ENCODE peak calls at places on chromosomes 13 and 19, in seven cellular contexts. T is GM19239; W is heart left ventricle; P is NCI-H1105; K is GM18507; V is stimulated activated CD4-positive, alpha-beta T cell treated with anti-CD3 and anti-CD28 coated beads, Interleukin-1b, Interleukin-23, amount 100 ng/mL, for 1 hour; I is aorta. Y is an unnamed sample.

GRCh38 chr19:6773323-6773931 is 919 bp downstream of the VAV1 start:
- DNase-seq in I (peak), T (peak), P (no peak), V (no peak), K (no peak), W (peak), Y (no peak)

GRCh38 chr19:4534836-4535658 is at the start of gene PLIN5:
- DNase-seq in W (peak), K (peak), P (peak), V (no peak), I (peak), T (peak), Y (no peak)

GRCh38 chr19:10516064-10516385 is 1.2 kb downstream of the S1PR5 start:
- DNase-seq in W (no peak), V (no peak), T (no peak), P (no peak), K (no peak), I (no peak), Y (no peak)

GRCh38 chr13:75715598-75716523 is 79.7 kb downstream of the LMO7 start:
- DNase-seq in I (no peak), W (no peak), V (no peak), K (no peak), P (no peak), T (no peak), Y (no peak)

GRCh38 chr19:53991224-53992113 is at the start of gene CACNG6:
- DNase-seq in K (no peak), V (no peak), P (peak), I (no peak), W (no peak), T (no peak), Y (no peak)

GRCh38 chr19:51203941-51204720 is 20.7 kb upstream of the CD33 start:
- DNase-seq in T (no peak), V (no peak), I (peak), W (no peak), K (no peak), P (no peak), Y (no peak)

GRCh38 chr19:48928164-48929005 is 5.1 kb upstream of the DHDH start:
- DNase-seq in T (no peak), W (no peak), P (no peak), K (no peak), I (no peak), V (no peak), Y (no peak)

GRCh38 chr19:15129856-15130580 is 22.8 kb downstream of the SYDE1 start:
- DNase-seq in W (no peak), T (no peak), P (no peak), K (no peak), I (no peak), V (no peak), Y (no peak)

GRCh38 chr13:98960331-98961203 is 17.3 kb downstream of the DOCK9 start:
- DNase-seq in V (no peak), W (no peak), I (no peak), K (no peak), P (no peak), T (no peak), Y (no peak)

GRCh38 chr13:48236528-48237353 is 3.7 kb downstream of the ITM2B start:
- DNase-seq in P (no peak), W (no peak), T (no peak), K (no peak), I (no peak), V (no peak), Y (no peak)

GRCh38 chr19:52946322-52947310 is 16.1 kb downstream of the ZNF816 start:
- DNase-seq in I (peak), K (no peak), W (peak), T (no peak), P (no peak), V (no peak), Y (no peak)

GRCh38 chr19:55322495-55322894 is 2.6 kb downstream of the TMEM150B start:
- DNase-seq in V (no peak), I (no peak), K (no peak), P (no peak), W (no peak), T (no peak), Y (no peak)

GRCh38 chr19:18320865-18321728 is 1.8 kb downstream of the LSM4 start:
- DNase-seq in I (no peak), W (no peak), T (no peak), P (no peak), V (no peak), K (no peak), Y (no peak)

GRCh38 chr19:39197808-39198207 is 1.0 kb downstream of the NCCRP1 start:
- DNase-seq in W (no peak), K (no peak), V (no peak), P (no peak), T (no peak), I (no peak), Y (no peak)

GRCh38 chr13:24627864-24628418 is 52.3 kb upstream of the ATP12A start:
- DNase-seq in I (no peak), T (no peak), P (no peak), K (no peak), W (no peak), V (no peak), Y (no peak)

GRCh38 chr13:110629735-110630134 is 14.4 kb downstream of the NAXD start:
- DNase-seq in W (no peak), K (no peak), P (no peak), T (no peak), V (no peak), I (no peak), Y (no peak)

GRCh38 chr19:35756373-35757230 is at the start of gene HSPB6:
- DNase-seq in W (peak), K (no peak), P (no peak), I (peak), V (no peak), T (no peak), Y (no peak)

GRCh38 chr19:36115453-36116343 is at the start of gene TBCB:
- DNase-seq in K (peak), P (peak), W (peak), I (peak), V (peak), T (peak), Y (no peak)

GRCh38 chr13:98155475-98156111 is 12.7 kb downstream of the FARP1 start:
- DNase-seq in I (no peak), W (no peak), K (no peak), T (no peak), V (no peak), P (no peak), Y (no peak)

GRCh38 chr19:34794289-34794960 is 21.4 kb upstream of the ZNF599 start:
- DNase-seq in T (no peak), W (no peak), I (no peak), P (no peak), K (no peak), V (no peak), Y (no peak)

GRCh38 chr13:71320452-71320851 is 546.6 kb downstream of the DACH1 start:
- DNase-seq in V (no peak), I (no peak), T (no peak), K (no peak), P (no peak), W (no peak), Y (no peak)

GRCh38 chr19:33266971-33267484 is 35.3 kb downstream of the CEBPA start:
- DNase-seq in I (no peak), T (no peak), K (no peak), V (no peak), P (no peak), W (peak), Y (no peak)

GRCh38 chr13:97018029-97018819 is 23.9 kb upstream of the OXGR1 start:
- DNase-seq in V (no peak), K (no peak), P (no peak), I (no peak), T (peak), W (no peak), Y (no peak)

GRCh38 chr13:43544011-43544410 is 242.8 kb downstream of the ENOX1 start:
- DNase-seq in W (no peak), V (no peak), P (no peak), T (no peak), I (no peak), K (no peak), Y (no peak)

GRCh38 chr13:31174018-31174417 is 12.3 kb upstream of the HSPH1 start:
- DNase-seq in P (no peak), I (no peak), V (no peak), K (no peak), T (no peak), W (no peak), Y (no peak)

GRCh38 chr19:2983351-2984195 is 6.2 kb downstream of the TLE6 start:
- DNase-seq in P (peak), I (no peak), T (no peak), K (no peak), V (no peak), W (peak), Y (no peak)

GRCh38 chr13:93183302-93183701 is 43.3 kb upstream of the GPC6 start:
- DNase-seq in K (no peak), I (no peak), P (no peak), W (no peak), T (no peak), V (no peak), Y (no peak)

GRCh38 chr13:23636360-23636759 is 66.1 kb downstream of the TNFRSF19 start:
- DNase-seq in P (no peak), V (no peak), I (no peak), K (no peak), T (no peak), W (no peak), Y (no peak)

GRCh38 chr13:48009298-48009697 is 8.2 kb upstream of the SUCLA2 start:
- DNase-seq in P (no peak), I (no peak), W (no peak), K (no peak), V (no peak), T (no peak), Y (peak)

GRCh38 chr19:31979362-31979761 is 366.0 kb upstream of the ZNF507 start:
- DNase-seq in I (no peak), K (no peak), V (no peak), W (no peak), P (no peak), T (no peak), Y (no peak)

GRCh38 chr19:5800361-5801270 is 4.3 kb upstream of the NRTN start:
- DNase-seq in V (no peak), I (no peak), K (no peak), P (no peak), T (no peak), W (no peak), Y (no peak)

GRCh38 chr13:95256086-95256485 is 45.2 kb downstream of the ABCC4 start:
- DNase-seq in K (no peak), V (no peak), I (no peak), P (no peak), W (no peak), T (no peak), Y (peak)

GRCh38 chr13:111857846-111858560 is 208.9 kb upstream of the SOX1 start:
- DNase-seq in W (no peak), P (no peak), V (no peak), I (no peak), T (no peak), K (no peak), Y (no peak)